ENCODE peak calls at places on chromosomes 7 and 10, in four cellular contexts. H is heart left ventricle, V is HFFc6, S is Calu3. Q is an unnamed sample.

GRCh38 chr10:4099202-4099601 is 314.2 kb upstream of the KLF6 start:
- DNase-seq in H (no peak), V (no peak), S (no peak), Q (no peak)

GRCh38 chr7:22194633-22195273 is 162.2 kb downstream of the RAPGEF5 start:
- DNase-seq in H (no peak), V (no peak), S (no peak), Q (no peak)

GRCh38 chr10:110226926-110227641 is 19.7 kb downstream of the MXI1 start:
- DNase-seq in H (peak), V (no peak), S (peak), Q (peak)

GRCh38 chr10:42783181-42783549 is 570 bp downstream of the BMS1 start:
- DNase-seq in H (no peak), V (peak), S (peak), Q (no peak)

GRCh38 chr10:81524467-81524866 is 350.5 kb upstream of the NRG3 start:
- DNase-seq in H (no peak), V (no peak), S (no peak), Q (no peak)

GRCh38 chr7:76202666-76203030 is 952 bp downstream of the SRRM3 start:
- DNase-seq in H (no peak), V (no peak), S (no peak), Q (no peak)

GRCh38 chr10:5977471-5978370 is at the start of gene IL15RA:
- DNase-seq in H (peak), V (peak), S (peak), Q (peak)

GRCh38 chr10:79184649-79185048 is 115.9 kb downstream of the ZMIZ1 start:
- DNase-seq in H (no peak), V (no peak), S (no peak), Q (no peak)

GRCh38 chr7:141073173-141073640 is 657 bp upstream of the TMEM178B start:
- DNase-seq in H (peak), V (no peak), S (peak), Q (peak)

GRCh38 chr7:139230774-139231512 is at the start of gene UBN2:
- DNase-seq in H (peak), V (peak), S (peak), Q (peak)

GRCh38 chr10:102299873-102300272 is 54.5 kb downstream of the GBF1 start:
- DNase-seq in H (no peak), V (peak), S (no peak), Q (no peak)

GRCh38 chr10:23558361-23558799 is 119.5 kb downstream of the OTUD1 start:
- DNase-seq in H (no peak), V (no peak), S (no peak), Q (no peak)

GRCh38 chr7:50312589-50313162 is 8.2 kb downstream of the IKZF1 start:
- DNase-seq in H (no peak), V (no peak), S (no peak), Q (no peak)

GRCh38 chr10:74391786-74392185 is 240.8 kb downstream of the ADK start:
- DNase-seq in H (no peak), V (no peak), S (no peak), Q (no peak)

GRCh38 chr7:135744938-135745701 is 3.5 kb downstream of the FAM180A start:
- DNase-seq in H (no peak), V (peak), S (no peak), Q (no peak)

GRCh38 chr7:17526621-17527020 is 228.2 kb downstream of the AHR start:
- DNase-seq in H (no peak), V (no peak), S (no peak), Q (no peak)

GRCh38 chr10:97708976-97709745 is 4.4 kb upstream of the MARVELD1 start:
- DNase-seq in H (peak), V (peak), S (peak), Q (no peak)

GRCh38 chr10:108877130-108877529 is 1046.2 kb downstream of the XPNPEP1 start:
- DNase-seq in H (no peak), V (peak), S (no peak), Q (no peak)

GRCh38 chr10:116801658-116802057 is 47.6 kb upstream of the ENO4 start:
- DNase-seq in H (no peak), V (no peak), S (no peak), Q (no peak)

DNA sequence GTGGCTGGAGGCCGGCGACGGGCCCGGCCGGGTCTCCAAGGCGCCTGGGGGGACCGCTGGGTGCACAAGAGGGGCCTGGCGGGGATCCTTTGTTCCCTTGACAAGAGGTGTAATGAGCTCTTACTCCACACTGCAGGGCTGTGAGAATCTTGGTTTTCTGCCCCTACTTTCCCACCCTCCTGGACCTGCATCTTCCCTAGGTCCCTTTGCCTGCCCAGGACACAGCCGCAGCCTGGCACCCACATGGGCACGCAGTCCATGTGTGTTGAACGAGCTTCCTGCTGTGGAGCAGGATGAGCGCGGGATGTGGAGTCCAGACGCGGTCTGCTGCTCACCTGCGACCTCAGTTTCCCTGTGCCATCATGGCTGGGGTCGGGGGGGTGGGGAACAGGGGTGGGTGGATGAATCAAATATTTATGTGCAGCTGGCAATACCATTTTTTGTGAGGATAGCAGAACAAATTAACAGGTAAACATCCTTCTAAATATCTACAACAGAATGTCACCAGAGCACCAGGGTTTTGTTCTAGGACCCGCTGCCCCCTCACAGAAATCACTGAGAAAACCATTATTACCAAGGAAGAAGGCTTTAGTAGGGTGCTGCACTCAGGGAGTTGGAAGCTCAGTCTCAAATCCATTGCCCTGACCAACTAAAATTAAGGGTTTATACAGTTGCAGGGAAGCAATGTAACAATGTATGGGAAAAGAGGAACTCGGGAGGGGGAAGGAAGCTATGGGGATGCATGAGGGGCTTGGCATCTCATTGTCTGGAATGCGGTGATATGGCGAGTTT is 474 bp upstream of the NSMCE4A start:
- DNase-seq in H (no peak), V (no peak), S (no peak), Q (peak)
- TF ChIP-seq CTCF in H (no peak), V (peak), S (no peak), Q (no peak)

GRCh38 chr7:156560075-156560474 is 80.5 kb upstream of the RNF32 start:
- DNase-seq in H (no peak), V (no peak), S (no peak), Q (no peak)
- TF ChIP-seq CTCF in H (no peak), V (peak), S (no peak), Q (no peak)

GRCh38 chr7:65731562-65732035 is 141.3 kb upstream of the VKORC1L1 start:
- DNase-seq in H (no peak), V (no peak), S (peak), Q (no peak)
- TF ChIP-seq CTCF in H (no peak), V (peak), S (no peak), Q (no peak)

GRCh38 chr10:128121750-128122412 is 4.3 kb downstream of the MKI67 start:
- DNase-seq in H (no peak), V (no peak), S (no peak), Q (no peak)

GRCh38 chr10:128113026-128113425 is 13.2 kb downstream of the MKI67 start:
- DNase-seq in H (no peak), V (no peak), S (no peak), Q (no peak)

GRCh38 chr10:128115356-128115755 is 10.9 kb downstream of the MKI67 start:
- DNase-seq in H (no peak), V (no peak), S (no peak), Q (no peak)

GRCh38 chr10:128116187-128116586 is 10.0 kb downstream of the MKI67 start:
- DNase-seq in H (no peak), V (no peak), S (no peak), Q (no peak)

DNA sequence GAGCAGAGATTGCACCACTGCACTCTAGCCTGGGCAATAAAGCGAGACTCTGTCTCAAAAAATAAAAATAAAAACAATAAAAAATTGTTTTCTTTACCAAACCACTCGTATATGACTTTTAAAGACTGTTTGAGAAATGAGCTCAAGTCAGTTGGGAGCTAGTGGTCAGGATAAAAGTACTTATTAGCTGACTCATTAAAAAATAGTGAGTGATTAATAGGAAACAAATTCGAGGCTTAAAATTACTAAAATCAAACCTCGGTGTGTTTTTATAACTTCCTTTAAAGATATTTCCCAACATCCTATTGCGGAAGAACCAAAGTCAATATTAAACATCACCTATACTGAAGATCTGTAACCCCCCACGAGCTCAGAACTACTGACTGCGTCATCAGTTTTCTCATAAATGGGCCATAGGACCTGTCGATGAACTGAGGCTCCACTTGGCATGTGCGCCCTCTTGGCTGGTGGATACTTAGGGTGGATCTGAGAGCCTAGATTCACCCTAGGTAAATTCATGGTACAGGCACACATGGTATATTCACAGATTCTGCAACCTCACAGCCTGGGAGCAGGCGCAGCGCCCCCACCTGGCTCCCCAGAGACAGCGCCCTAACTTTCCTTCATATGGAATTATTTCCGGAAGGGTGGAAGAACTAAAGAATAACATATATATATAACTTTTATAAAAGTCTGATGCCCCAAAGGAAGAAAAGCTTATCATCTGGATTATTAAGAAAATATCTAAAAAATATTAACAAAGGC is 9.2 kb downstream of the MKI67 start:
- DNase-seq in H (no peak), V (peak), S (no peak), Q (no peak)
- TF ChIP-seq CTCF in H (no peak), V (peak), S (no peak), Q (no peak)

GRCh38 chr7:52498319-52498718 is 537.1 kb upstream of the POM121L12 start:
- DNase-seq in H (no peak), V (no peak), S (no peak), Q (no peak)
- TF ChIP-seq CTCF in H (no peak), V (no peak), S (no peak), Q (no peak)

DNA sequence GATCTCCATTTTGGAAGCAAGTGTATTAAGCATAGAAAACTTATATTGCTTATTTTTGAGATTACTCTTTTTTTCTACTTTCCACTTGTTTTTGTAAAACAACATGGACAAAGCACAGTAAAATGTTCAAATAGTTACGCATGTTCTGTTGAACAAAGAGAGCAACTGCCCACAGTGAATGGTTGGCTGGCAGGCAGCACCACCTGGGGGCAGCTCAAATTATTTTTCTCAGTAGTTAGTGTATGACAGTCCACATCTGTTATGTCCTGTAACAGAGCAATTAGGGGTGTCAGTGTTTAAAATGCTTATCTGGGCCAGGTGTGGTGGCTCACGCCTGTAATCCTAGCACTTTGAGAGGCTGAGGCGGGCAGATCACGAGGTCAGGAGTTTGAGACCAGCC is 46.1 kb upstream of the CACUL1 start:
- DNase-seq in H (peak), V (peak), S (peak), Q (no peak)
- TF ChIP-seq CTCF in H (peak), V (peak), S (no peak), Q (no peak)

GRCh38 chr7:116461500-116461899 is 38.0 kb upstream of the CAV2 start:
- DNase-seq in H (no peak), V (no peak), S (no peak), Q (no peak)
- TF ChIP-seq CTCF in H (no peak), V (peak), S (no peak), Q (no peak)

Q was measured in GM20000.